ENCODE peak calls at places on chromosomes 5 and 9, in eight cellular contexts. V is stomach, C is HCT116, A is GM12891, S is upper lobe of left lung, O is spleen, J is breast epithelium, L is GM12892. Y is an unnamed sample.

GRCh38 chr9:20390400-20390799 is 231.9 kb downstream of the MLLT3 start:
- DNase-seq in V (no peak), C (no peak), A (no peak), S (no peak), O (no peak), J (no peak), L (no peak), Y (no peak)

GRCh38 chr9:126569036-126569435 is 44.7 kb upstream of the LMX1B start:
- DNase-seq in V (no peak), C (no peak), A (no peak), S (no peak), O (no peak), J (no peak), L (no peak), Y (no peak)

GRCh38 chr9:272251-273213 is 57.9 kb downstream of the DOCK8 start:
- DNase-seq in V (peak), C (no peak), A (peak), S (no peak), O (peak), J (no peak), L (peak), Y (no peak)

GRCh38 chr5:177111720-177112394 is 21.7 kb upstream of the NSD1 start:
- DNase-seq in V (peak), C (peak), A (peak), S (no peak), O (peak), J (no peak), L (peak), Y (no peak)

GRCh38 chr5:167950126-167950721 is 341.2 kb upstream of the WWC1 start:
- DNase-seq in V (no peak), C (no peak), A (no peak), S (no peak), O (no peak), J (peak), L (no peak), Y (no peak)

GRCh38 chr9:114180701-114181582 is 25.6 kb downstream of the COL27A1 start:
- DNase-seq in V (no peak), C (no peak), A (no peak), S (no peak), O (peak), J (no peak), L (no peak), Y (no peak)

GRCh38 chr5:107893642-107894041 is 222.9 kb upstream of the EFNA5 start:
- DNase-seq in V (no peak), C (peak), A (no peak), S (no peak), O (no peak), J (no peak), L (no peak), Y (no peak)

GRCh38 chr9:81053298-81054025 is 635.9 kb downstream of the TLE1 start:
- DNase-seq in V (no peak), C (no peak), A (no peak), S (no peak), O (no peak), J (no peak), L (no peak), Y (no peak)

GRCh38 chr9:91395106-91395552 is 28.5 kb downstream of the NFIL3 start:
- DNase-seq in V (no peak), C (no peak), A (no peak), S (no peak), O (no peak), J (no peak), L (no peak), Y (no peak)

GRCh38 chr5:103021310-103021709 is 98.6 kb downstream of the GIN1 start:
- DNase-seq in V (no peak), C (no peak), A (no peak), S (no peak), O (no peak), J (no peak), L (no peak), Y (no peak)

GRCh38 chr5:143931389-143931984 is 119.5 kb downstream of the HMHB1 start:
- DNase-seq in V (no peak), C (no peak), A (no peak), S (no peak), O (no peak), J (peak), L (no peak), Y (no peak)
- TF ChIP-seq POLR2AphosphoS5 in V (no peak), C (no peak), A (no peak), S (no peak), O (no peak), J (no peak), L (no peak), Y (no peak)

GRCh38 chr9:83622814-83623633 is at the start of gene IDNK:
- DNase-seq in V (peak), C (peak), A (peak), S (peak), O (peak), J (peak), L (peak), Y (no peak)
- TF ChIP-seq POLR2A in V (no peak), C (peak), A (peak), S (no peak), O (no peak), J (no peak), L (peak), Y (no peak)

DNA sequence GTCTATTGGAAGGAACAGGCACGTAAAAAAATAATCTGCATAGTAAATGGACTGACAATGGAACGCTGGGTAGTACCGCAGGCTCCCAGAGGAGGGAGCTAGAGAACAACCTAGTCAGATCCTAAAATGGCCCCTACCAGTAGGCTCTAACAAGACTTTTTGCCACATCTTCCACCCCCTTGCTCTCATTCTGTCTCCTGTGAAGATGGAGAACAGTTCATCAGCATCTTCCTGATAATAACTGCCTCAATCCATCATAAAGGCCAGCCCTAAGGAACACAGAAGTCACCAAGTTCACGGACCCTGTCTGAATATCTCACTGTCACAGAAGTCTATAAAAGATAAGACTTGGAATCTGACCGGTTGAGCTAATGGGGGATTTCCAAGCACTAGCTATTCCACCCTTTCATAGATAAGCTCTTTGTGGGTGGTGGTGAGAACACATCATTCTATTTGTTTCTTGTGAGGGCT is 133.4 kb downstream of the SLC1A3 start:
- DNase-seq in V (peak), C (peak), A (peak), S (no peak), O (no peak), J (peak), L (peak), Y (no peak)
- TF ChIP-seq POLR2AphosphoS5 in V (no peak), C (no peak), A (no peak), S (no peak), O (no peak), J (no peak), L (no peak), Y (no peak)

GRCh38 chr9:129560849-129561248 is 60.1 kb downstream of the C9orf50 start:
- DNase-seq in V (no peak), C (no peak), A (no peak), S (no peak), O (no peak), J (no peak), L (no peak), Y (no peak)
- TF ChIP-seq POLR2A in V (no peak), C (no peak), A (no peak), S (no peak), O (no peak), J (no peak), L (no peak), Y (no peak)